ENCODE peak calls at places on chromosomes 13 and 19, in five cellular contexts. C is activated CD4-positive, alpha-beta T cell treated with anti-CD3 and anti-CD28 coated beads for 4 hours; Z is HFFc6; T is occipital lobe; M is CD4-positive, CD25-positive, alpha-beta regulatory T cell. B is an unnamed sample.

GRCh38 chr19:34432797-34433196 is 4.6 kb downstream of the UBA2 start:
- DNase-seq in C (no peak), Z (no peak), M (no peak), T (no peak), B (no peak)

GRCh38 chr13:39282400-39282972 is 244.2 kb downstream of the NHLRC3 start:
- DNase-seq in Z (no peak), M (no peak), T (no peak), C (no peak), B (no peak)

GRCh38 chr19:38264486-38265212 is at the start of gene SPINT2:
- DNase-seq in C (peak), M (no peak), T (peak), Z (no peak), B (no peak)

GRCh38 chr13:61192826-61193225 is 222.8 kb downstream of the PCDH20 start:
- DNase-seq in M (no peak), C (no peak), T (no peak), Z (no peak), B (no peak)

GRCh38 chr13:75870397-75870801 is 234.3 kb downstream of the LMO7 start:
- DNase-seq in Z (no peak), T (no peak), C (peak), M (no peak), B (peak)

GRCh38 chr13:47326061-47326460 is 429.2 kb upstream of the HTR2A start:
- DNase-seq in C (no peak), T (no peak), Z (peak), M (no peak), B (no peak)

GRCh38 chr19:47232422-47233211 is 1.6 kb upstream of the BBC3 start:
- DNase-seq in C (no peak), Z (peak), M (no peak), T (no peak), B (peak)

GRCh38 chr19:15696654-15697194 is 23.8 kb downstream of the CYP4F12 start:
- DNase-seq in T (no peak), Z (no peak), M (no peak), C (no peak), B (no peak)

GRCh38 chr19:47157455-47158321 is 27.1 kb downstream of the SAE1 start:
- DNase-seq in Z (peak), M (peak), T (no peak), C (peak), B (no peak)

GRCh38 chr13:22243519-22244197 is 572.8 kb downstream of the FGF9 start:
- DNase-seq in Z (no peak), T (no peak), M (no peak), C (no peak), B (no peak)